ENCODE peak calls at places on chromosomes 5 and 9, in five cellular contexts. F, V, A, I and R are unnamed samples.

GRCh38 chr9:94014066-94014654 is 59.0 kb upstream of the BARX1 start:
- DNase-seq in A (peak; percentile 43), I (no peak), F (no peak), V (peak; percentile 68), R (peak; percentile 58)

GRCh38 chr5:153809181-153809580 is 229.5 kb downstream of the FAM114A2 start:
- DNase-seq in V (no peak), I (no peak), F (no peak), A (no peak), R (no peak)

GRCh38 chr5:134130239-134130945 is 15.9 kb downstream of the TCF7 start:
- DNase-seq in V (no peak), I (no peak), A (no peak), F (no peak), R (no peak)

GRCh38 chr9:128085852-128086409 is 17.9 kb downstream of the SLC25A25 start:
- DNase-seq in V (no peak), F (no peak), I (no peak), A (no peak), R (no peak)

GRCh38 chr9:82706781-82707180 is 356.2 kb downstream of the RASEF start:
- DNase-seq in A (no peak), F (peak; percentile 25), V (no peak), I (no peak), R (no peak)

GRCh38 chr5:136703706-136704105 is 338.4 kb upstream of the TRPC7 start:
- DNase-seq in F (no peak), I (no peak), A (no peak), V (no peak), R (no peak)

GRCh38 chr9:33415152-33416038 is 13.0 kb upstream of the AQP7 start:
- DNase-seq in F (peak; percentile 52), A (peak; percentile 45), V (peak; percentile 52), I (peak; percentile 40), R (no peak)

GRCh38 chr9:137817236-137818200 is 60.1 kb upstream of the CACNA1B start:
- DNase-seq in I (no peak), F (no peak), A (no peak), V (no peak), R (no peak)

GRCh38 chr5:115859378-115859777 is 17.6 kb downstream of the AP3S1 start:
- DNase-seq in F (no peak), A (no peak), I (no peak), V (no peak), R (no peak)

GRCh38 chr5:145991044-145991575 is 54.7 kb downstream of the SH3RF2 start:
- DNase-seq in A (no peak), F (no peak), I (no peak), V (peak; percentile 54), R (no peak)

GRCh38 chr5:40995816-40996586 is 75.1 kb downstream of the MROH2B start:
- DNase-seq in A (no peak), V (no peak), I (no peak), F (no peak), R (no peak)